ENCODE peak calls at places on chromosomes 7 and 10, in ten cellular contexts. A is epithelial cell of proximal tubule, P is retina, X is fibroblast of lung, Q is NCI-H2107, V is hypothalamus, B is left ventricle myocardium superior, Y is astrocyte, F is naive B cell, U is RPMI7951. T is an unnamed sample.

GRCh38 chr10:35153723-35154122 is 27.1 kb downstream of the CREM start:
- DNase-seq in A (no peak), Q (no peak), P (no peak), V (no peak), X (no peak), U (no peak), B (no peak), F (no peak), Y (no peak), T (no peak)

GRCh38 chr7:127792528-127793342 is 140.7 kb downstream of the SND1 start:
- DNase-seq in V (no peak), A (no peak), X (no peak), U (peak; percentile 16), B (no peak), Q (no peak), P (no peak), F (no peak), Y (no peak), T (peak; percentile 31)

GRCh38 chr7:73433924-73434700 is 534 bp downstream of the FZD9 start:
- DNase-seq in Y (no peak), P (peak; percentile 72), Q (no peak), V (no peak), U (no peak), B (no peak), X (no peak), A (no peak), F (no peak), T (no peak)

GRCh38 chr10:70267161-70267933 is 16.5 kb downstream of the NPFFR1 start:
- DNase-seq in A (peak; percentile 76), B (no peak), Y (peak; percentile 96), F (no peak), X (peak; percentile 98), P (no peak), U (peak; percentile 94), V (no peak), Q (no peak), T (peak; percentile 96)

GRCh38 chr10:104638861-104639594 is 2.1 kb upstream of the SORCS3 start:
- DNase-seq in X (no peak), B (no peak), A (no peak), U (no peak), V (peak; percentile 22), F (no peak), Y (no peak), Q (no peak), P (peak; percentile 88), T (no peak)

GRCh38 chr10:121919666-121920065 is 8.2 kb downstream of the ATE1 start:
- DNase-seq in B (no peak), Y (no peak), P (no peak), V (no peak), X (no peak), U (no peak), Q (no peak), F (no peak), A (no peak), T (no peak)

GRCh38 chr7:516606-517456 is 2.8 kb downstream of the PDGFA start:
- DNase-seq in B (peak; percentile 74), U (peak; percentile 93), A (no peak), Y (peak; percentile 73), Q (no peak), F (no peak), X (peak; percentile 76), P (peak; percentile 31), V (peak; percentile 32), T (peak; percentile 78)

GRCh38 chr7:151719031-151719894 is 157.7 kb downstream of the PRKAG2 start:
- DNase-seq in V (no peak), A (no peak), Y (no peak), P (no peak), B (no peak), F (no peak), Q (no peak), X (no peak), U (no peak), T (no peak)

GRCh38 chr10:59805043-59805442 is 51.8 kb upstream of the MRLN start:
- DNase-seq in Y (no peak), Q (no peak), B (no peak), A (no peak), U (no peak), V (no peak), P (peak; percentile 9), F (no peak), X (peak; percentile 12), T (no peak)

GRCh38 chr10:71205468-71205867 is 6.9 kb upstream of the UNC5B start:
- DNase-seq in X (no peak), Q (no peak), U (peak; percentile 40), F (no peak), B (no peak), P (no peak), A (no peak), Y (peak; percentile 63), V (no peak), T (no peak)

GRCh38 chr10:21675157-21675796 is 141.2 kb downstream of the MLLT10 start:
- DNase-seq in F (peak; percentile 18), U (peak; percentile 43), A (no peak), B (no peak), Y (peak; percentile 4), Q (no peak), V (no peak), P (no peak), X (peak; percentile 44), T (peak; percentile 63)

GRCh38 chr10:114623661-114624294 is 34.3 kb downstream of the ABLIM1 start:
- DNase-seq in P (peak; percentile 63), F (no peak), X (peak; percentile 83), Q (peak; percentile 9), B (no peak), U (peak; percentile 91), V (no peak), Y (peak; percentile 94), A (peak; percentile 94), T (peak; percentile 63)

GRCh38 chr10:35133586-35133985 is 6.9 kb downstream of the CREM start:
- DNase-seq in Y (no peak), F (no peak), P (no peak), B (no peak), U (no peak), A (no peak), V (no peak), Q (no peak), X (no peak), T (no peak)

GRCh38 chr7:82507365-82507975 is 63.9 kb upstream of the CACNA2D1 start:
- DNase-seq in U (no peak), Q (no peak), F (no peak), V (no peak), P (no peak), Y (no peak), X (no peak), B (no peak), A (no peak), T (no peak)

GRCh38 chr10:125472037-125472607 is 210.8 kb downstream of the TEX36 start:
- DNase-seq in V (no peak), U (no peak), A (no peak), Q (no peak), B (no peak), F (no peak), Y (no peak), P (no peak), X (no peak), T (no peak)

GRCh38 chr7:128366290-128366689 is 4.8 kb upstream of the PRRT4 start:
- DNase-seq in P (no peak), Q (no peak), A (no peak), B (no peak), V (no peak), X (no peak), Y (no peak), U (no peak), F (no peak), T (no peak)

GRCh38 chr10:104340099-104340594 is 1.9 kb upstream of the ITPRIP start:
- DNase-seq in V (no peak), F (no peak), Q (no peak), P (no peak), U (no peak), A (no peak), X (no peak), B (no peak), Y (no peak), T (no peak)

GRCh38 chr10:126375926-126376554 is 12.2 kb downstream of the ADAM12 start:
- DNase-seq in V (no peak), Q (no peak), U (no peak), B (no peak), X (peak; percentile 25), Y (no peak), P (no peak), F (no peak), A (no peak), T (peak; percentile 65)